ENCODE peak calls at places on chromosomes 6 and 20, in four cellular contexts. N, Z, Q and X are unnamed samples.

GRCh38 chr6:47478233-47479155 is 905 bp downstream of the CD2AP start:
- DNase-seq in N (peak), Z (no peak), Q (no peak), X (no peak)

GRCh38 chr6:108895591-108895990 is 47.4 kb downstream of the ARMC2 start:
- DNase-seq in N (peak), Z (no peak), Q (no peak), X (no peak)

GRCh38 chr6:27296106-27296783 is 15.8 kb downstream of the POM121L2 start:
- DNase-seq in N (peak), Z (no peak), Q (no peak), X (no peak)

GRCh38 chr6:109892451-109893435 is 85.4 kb upstream of the GPR6 start:
- DNase-seq in N (no peak), Z (no peak), Q (no peak), X (no peak)

GRCh38 chr6:46376562-46376969 is 114.7 kb downstream of the RCAN2 start:
- DNase-seq in N (no peak), Z (no peak), Q (no peak), X (no peak)

GRCh38 chr6:153170511-153170910 is 39.4 kb upstream of the RGS17 start:
- DNase-seq in N (peak), Z (no peak), Q (no peak), X (no peak)

GRCh38 chr6:111357680-111358079 is 125.3 kb downstream of the REV3L start:
- DNase-seq in N (peak), Z (no peak), Q (no peak), X (no peak)

GRCh38 chr20:61037498-61037897 is 214.6 kb upstream of the CDH4 start:
- DNase-seq in N (no peak), Z (no peak), Q (no peak), X (no peak)

GRCh38 chr20:25058797-25059486 is 1.0 kb upstream of the ACSS1 start:
- DNase-seq in N (peak), Z (no peak), Q (no peak), X (peak)

GRCh38 chr6:5497896-5498578 is 236.7 kb downstream of the FARS2 start:
- DNase-seq in N (peak), Z (no peak), Q (no peak), X (no peak)

GRCh38 chr6:90458353-90459224 is 128.3 kb downstream of the MAP3K7 start:
- DNase-seq in N (peak), Z (peak), Q (no peak), X (no peak)

GRCh38 chr6:158575550-158575949 is 15.7 kb downstream of the TMEM181 start:
- DNase-seq in N (peak), Z (no peak), Q (no peak), X (no peak)

GRCh38 chr20:51985753-51986152 is 183.4 kb upstream of the SALL4 start:
- DNase-seq in N (no peak), Z (no peak), Q (no peak), X (no peak)

GRCh38 chr20:49320460-49320859 is 42.6 kb upstream of the ZNFX1 start:
- DNase-seq in N (peak), Z (no peak), Q (no peak), X (no peak)